ENCODE peak calls at places on chromosomes 12 and 14, in seven cellular contexts. One of them, this sample, is unnamed. For H3K27me3, the result is how much of the 10 kb centered on the place peaks cover.

GRCh38 chr12:89578499-89578898 is 52.7 kb upstream of the POC1B start:
- DNase-seq in endothelial cell of umbilical vein: no peak
- DNase-seq in lung: no peak
- DNase-seq in MM.1S: no peak
- DNase-seq in PC-9: no peak
- DNase-seq in uterus: no peak
- DNase-seq in CD4-positive, alpha-beta T cell: no peak
- DNase-seq in this sample: no peak

GRCh38 chr12:124549629-124550028 is 17.8 kb downstream of the NCOR2 start:
- DNase-seq in endothelial cell of umbilical vein: no peak
- DNase-seq in lung: no peak
- DNase-seq in MM.1S: no peak
- DNase-seq in PC-9: no peak
- DNase-seq in uterus: no peak
- DNase-seq in CD4-positive, alpha-beta T cell: no peak
- DNase-seq in this sample: no peak

GRCh38 chr12:78887008-78887407 is 22.4 kb downstream of the SYT1 start:
- DNase-seq in endothelial cell of umbilical vein: peak
- DNase-seq in lung: no peak
- DNase-seq in MM.1S: no peak
- DNase-seq in PC-9: peak
- DNase-seq in uterus: no peak
- DNase-seq in CD4-positive, alpha-beta T cell: no peak
- DNase-seq in this sample: no peak

GRCh38 chr12:29316772-29317171 is 64.2 kb downstream of the ERGIC2 start:
- DNase-seq in endothelial cell of umbilical vein: no peak
- DNase-seq in lung: no peak
- DNase-seq in MM.1S: no peak
- DNase-seq in PC-9: peak
- DNase-seq in uterus: no peak
- DNase-seq in CD4-positive, alpha-beta T cell: no peak
- DNase-seq in this sample: no peak

GRCh38 chr12:106918746-106919145 is 37.0 kb upstream of the TMEM263 start:
- DNase-seq in endothelial cell of umbilical vein: peak
- DNase-seq in lung: no peak
- DNase-seq in MM.1S: peak
- DNase-seq in PC-9: no peak
- DNase-seq in uterus: no peak
- DNase-seq in CD4-positive, alpha-beta T cell: no peak
- DNase-seq in this sample: no peak

GRCh38 chr14:39483682-39484081 is 51.4 kb upstream of the FBXO33 start:
- DNase-seq in endothelial cell of umbilical vein: no peak
- DNase-seq in lung: no peak
- DNase-seq in MM.1S: no peak
- DNase-seq in PC-9: no peak
- DNase-seq in uterus: no peak
- DNase-seq in CD4-positive, alpha-beta T cell: no peak
- DNase-seq in this sample: no peak

GRCh38 chr12:14416658-14417057 is 51.2 kb downstream of the ATF7IP start:
- DNase-seq in endothelial cell of umbilical vein: peak
- DNase-seq in lung: no peak
- DNase-seq in MM.1S: peak
- DNase-seq in PC-9: peak
- DNase-seq in uterus: no peak
- DNase-seq in CD4-positive, alpha-beta T cell: no peak
- DNase-seq in this sample: peak

GRCh38 chr12:46983959-46984833 is 95.2 kb upstream of the PCED1B start:
- DNase-seq in endothelial cell of umbilical vein: peak
- DNase-seq in lung: no peak
- DNase-seq in MM.1S: peak
- DNase-seq in PC-9: peak
- DNase-seq in uterus: no peak
- DNase-seq in CD4-positive, alpha-beta T cell: peak
- DNase-seq in this sample: peak

GRCh38 chr12:15756822-15757221 is 32.4 kb downstream of the EPS8 start:
- DNase-seq in endothelial cell of umbilical vein: no peak
- DNase-seq in lung: no peak
- DNase-seq in MM.1S: no peak
- DNase-seq in PC-9: no peak
- DNase-seq in uterus: no peak
- DNase-seq in CD4-positive, alpha-beta T cell: no peak
- DNase-seq in this sample: no peak

GRCh38 chr14:101058571-101058970 is 155.0 kb upstream of the RTL1 start:
- DNase-seq in endothelial cell of umbilical vein: peak
- DNase-seq in lung: no peak
- DNase-seq in MM.1S: no peak
- DNase-seq in PC-9: no peak
- DNase-seq in uterus: no peak
- DNase-seq in CD4-positive, alpha-beta T cell: no peak
- DNase-seq in this sample: no peak

GRCh38 chr14:88210426-88210825 is 112.6 kb downstream of the KCNK10 start:
- DNase-seq in endothelial cell of umbilical vein: no peak
- DNase-seq in lung: no peak
- DNase-seq in MM.1S: no peak
- DNase-seq in PC-9: no peak
- DNase-seq in uterus: no peak
- DNase-seq in CD4-positive, alpha-beta T cell: no peak
- DNase-seq in this sample: no peak

DNA sequence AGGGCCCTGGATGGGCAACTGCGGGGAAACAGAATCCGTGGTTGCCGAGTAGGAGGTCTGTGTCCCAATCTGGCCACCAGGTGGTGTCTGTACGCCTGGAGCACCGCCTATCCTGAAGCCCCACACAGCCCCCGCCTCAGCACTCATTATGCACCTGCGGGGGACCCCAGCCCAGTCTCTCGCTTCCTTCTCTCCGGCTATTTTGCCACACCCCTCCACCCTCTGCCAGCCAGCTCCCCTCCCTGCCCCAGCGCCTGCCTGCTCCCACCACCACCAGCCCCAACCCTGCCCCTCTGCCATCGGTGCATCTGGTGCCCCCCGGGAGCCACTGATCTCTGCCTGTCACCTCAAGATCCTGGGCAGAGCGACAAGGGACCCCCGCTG is 2.2 kb upstream of the NXPH4 start:
- DNase-seq in endothelial cell of umbilical vein: peak
- DNase-seq in lung: peak
- DNase-seq in MM.1S: peak
- DNase-seq in PC-9: peak
- DNase-seq in uterus: peak
- DNase-seq in CD4-positive, alpha-beta T cell: peak
- DNase-seq in this sample: peak
- H3K27me3 ChIP-seq in endothelial cell of umbilical vein: half or more
- H3K27me3 ChIP-seq in lung: under half
- H3K27me3 ChIP-seq in MM.1S: half or more
- H3K27me3 ChIP-seq in PC-9: under half
- H3K27me3 ChIP-seq in uterus: under half
- H3K27me3 ChIP-seq in CD4-positive, alpha-beta T cell: half or more
- H3K27me3 ChIP-seq in this sample: under half

DNA sequence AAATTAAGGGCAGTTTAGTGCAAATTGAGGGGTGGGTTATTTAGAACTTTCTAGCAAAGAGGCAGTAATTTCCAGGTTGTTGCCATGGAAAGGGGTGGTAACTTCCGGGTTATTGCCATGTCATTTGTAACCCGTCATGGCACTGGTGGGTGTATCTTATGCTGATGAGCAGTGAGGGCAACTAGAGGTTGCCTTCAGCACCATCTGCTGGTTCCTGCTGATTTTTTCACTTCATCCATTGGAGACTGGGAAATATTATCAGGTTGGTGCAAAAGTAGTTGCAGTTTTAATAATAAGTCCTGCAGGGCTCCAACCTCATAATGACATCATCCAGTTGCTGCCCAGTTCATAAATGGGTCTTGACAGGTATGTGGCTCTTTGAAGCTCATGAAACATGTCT is 24.4 kb upstream of the SERPINA4 start:
- DNase-seq in endothelial cell of umbilical vein: no peak
- DNase-seq in lung: no peak
- DNase-seq in MM.1S: no peak
- DNase-seq in PC-9: no peak
- DNase-seq in uterus: no peak
- DNase-seq in CD4-positive, alpha-beta T cell: no peak
- DNase-seq in this sample: no peak
- TF ChIP-seq CTCF in endothelial cell of umbilical vein: no peak
- TF ChIP-seq CTCF in lung: no peak
- TF ChIP-seq CTCF in MM.1S: no peak
- TF ChIP-seq CTCF in PC-9: no peak
- TF ChIP-seq CTCF in uterus: no peak
- TF ChIP-seq CTCF in CD4-positive, alpha-beta T cell: no peak
- TF ChIP-seq CTCF in this sample: no peak

DNA sequence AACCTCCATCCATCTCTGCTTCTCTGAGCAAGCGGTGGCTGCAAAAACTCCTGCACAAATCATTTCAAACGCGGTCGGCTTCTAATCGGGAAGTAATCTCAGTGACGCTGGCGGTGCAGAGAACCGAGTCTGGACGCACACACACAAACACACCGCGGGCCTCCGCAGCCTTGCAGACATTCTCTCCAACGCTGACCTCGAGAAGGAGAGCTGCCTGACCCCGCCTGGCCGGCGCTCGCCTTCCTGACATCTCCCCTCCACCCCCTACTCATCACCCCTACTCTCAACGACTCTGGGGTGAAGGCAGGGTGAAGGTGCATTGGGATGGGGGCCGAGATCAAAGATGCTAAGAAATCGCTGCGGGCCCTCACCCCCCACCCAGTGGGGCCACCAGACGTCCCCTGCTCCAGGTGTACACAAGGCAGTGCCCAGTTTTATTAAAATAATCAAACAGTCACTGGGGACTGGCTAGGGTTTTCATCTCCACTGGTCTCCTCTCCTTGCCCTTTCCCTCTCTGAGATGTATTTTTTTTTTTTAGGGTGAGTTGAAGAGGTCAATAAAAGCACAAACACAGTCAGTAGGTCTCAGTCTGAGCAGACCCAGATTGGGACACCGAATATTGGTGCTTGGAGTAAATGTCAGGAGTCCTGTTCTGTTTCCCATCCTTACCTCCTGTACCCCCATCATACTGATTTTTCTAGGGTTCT is 536 bp upstream of the TBX5 start:
- DNase-seq in endothelial cell of umbilical vein: no peak
- DNase-seq in lung: no peak
- DNase-seq in MM.1S: no peak
- DNase-seq in PC-9: no peak
- DNase-seq in uterus: no peak
- DNase-seq in CD4-positive, alpha-beta T cell: no peak
- DNase-seq in this sample: no peak
- H3K27me3 ChIP-seq in endothelial cell of umbilical vein: half or more
- H3K27me3 ChIP-seq in lung: under half
- H3K27me3 ChIP-seq in MM.1S: under half
- H3K27me3 ChIP-seq in PC-9: half or more
- H3K27me3 ChIP-seq in uterus: under half
- H3K27me3 ChIP-seq in CD4-positive, alpha-beta T cell: half or more
- H3K27me3 ChIP-seq in this sample: under half

GRCh38 chr12:1540690-1541089 is 53.7 kb downstream of the FBXL14 start:
- DNase-seq in endothelial cell of umbilical vein: no peak
- DNase-seq in lung: no peak
- DNase-seq in MM.1S: no peak
- DNase-seq in PC-9: peak
- DNase-seq in uterus: no peak
- DNase-seq in CD4-positive, alpha-beta T cell: no peak
- DNase-seq in this sample: no peak

GRCh38 chr12:1546931-1547640 is 47.3 kb downstream of the FBXL14 start:
- DNase-seq in endothelial cell of umbilical vein: no peak
- DNase-seq in lung: no peak
- DNase-seq in MM.1S: no peak
- DNase-seq in PC-9: no peak
- DNase-seq in uterus: no peak
- DNase-seq in CD4-positive, alpha-beta T cell: no peak
- DNase-seq in this sample: no peak

GRCh38 chr12:1542599-1542998 is 51.8 kb downstream of the FBXL14 start:
- DNase-seq in endothelial cell of umbilical vein: no peak
- DNase-seq in lung: no peak
- DNase-seq in MM.1S: no peak
- DNase-seq in PC-9: no peak
- DNase-seq in uterus: no peak
- DNase-seq in CD4-positive, alpha-beta T cell: no peak
- DNase-seq in this sample: no peak

DNA sequence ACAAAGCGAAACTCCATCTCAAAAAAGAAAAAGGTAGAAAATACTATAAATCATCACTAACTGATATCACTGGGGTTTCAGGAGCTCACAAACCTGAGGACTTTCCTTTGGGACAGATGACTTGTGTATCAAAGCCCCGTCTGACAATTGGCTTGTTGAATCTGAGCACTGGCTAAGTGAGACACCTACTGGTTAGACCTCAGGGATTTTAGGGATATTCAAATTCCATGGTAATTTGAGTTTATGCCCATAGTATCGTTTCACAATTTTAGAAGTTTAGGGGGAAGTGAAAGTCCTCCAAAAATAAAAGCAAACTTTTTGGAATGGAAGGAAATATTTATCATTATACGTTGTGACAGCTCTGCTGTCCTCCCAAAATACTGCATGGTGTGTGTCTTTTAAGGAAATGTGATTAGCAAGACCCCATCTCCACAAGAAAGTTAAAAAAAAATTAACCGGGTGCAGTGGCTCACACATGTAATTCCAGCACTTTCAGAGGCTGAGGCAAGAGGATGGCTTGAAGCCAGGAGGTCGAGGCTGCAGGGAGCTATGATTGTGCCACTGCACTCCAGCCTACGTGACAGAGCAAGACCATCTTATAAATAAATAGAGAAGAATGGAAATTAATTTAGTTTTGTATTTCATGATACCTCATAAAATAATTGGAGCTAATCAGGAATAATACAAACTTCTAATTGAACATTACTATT is 49.2 kb downstream of the FBXL14 start:
- DNase-seq in endothelial cell of umbilical vein: peak
- DNase-seq in lung: no peak
- DNase-seq in MM.1S: no peak
- DNase-seq in PC-9: no peak
- DNase-seq in uterus: no peak
- DNase-seq in CD4-positive, alpha-beta T cell: no peak
- DNase-seq in this sample: no peak
- TF ChIP-seq CTCF in endothelial cell of umbilical vein: peak
- TF ChIP-seq CTCF in lung: no peak
- TF ChIP-seq CTCF in MM.1S: no peak
- TF ChIP-seq CTCF in PC-9: peak
- TF ChIP-seq CTCF in uterus: no peak
- TF ChIP-seq CTCF in CD4-positive, alpha-beta T cell: no peak
- TF ChIP-seq CTCF in this sample: peak

DNA sequence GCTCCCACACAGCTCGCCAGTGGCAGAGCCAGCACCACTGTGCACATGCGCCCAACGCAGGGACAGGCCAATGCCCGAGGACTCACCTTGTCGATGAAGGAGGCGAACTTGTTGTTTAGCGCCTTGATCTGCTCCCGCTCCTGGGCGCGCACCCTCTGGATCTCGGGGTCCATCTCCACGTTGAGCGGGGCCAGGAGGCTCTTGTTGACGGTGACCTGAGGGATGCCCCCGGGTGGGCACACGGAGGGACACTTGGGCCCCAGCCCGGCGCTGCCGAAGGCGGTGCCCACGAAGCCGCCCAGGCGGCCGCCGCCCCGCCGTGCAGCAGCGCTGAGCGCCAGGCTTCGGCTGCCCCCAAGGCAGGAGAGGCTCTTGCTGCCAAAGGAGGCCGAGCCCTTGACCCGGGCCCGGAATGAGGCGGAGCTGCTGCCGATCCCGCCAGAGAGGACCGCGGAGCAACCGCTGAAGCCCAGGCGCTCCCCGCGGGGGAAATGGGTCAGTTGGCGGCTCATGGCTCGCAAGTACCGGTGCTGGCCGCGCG is at the start of gene KRT72:
- DNase-seq in endothelial cell of umbilical vein: no peak
- DNase-seq in lung: no peak
- DNase-seq in MM.1S: no peak
- DNase-seq in PC-9: no peak
- DNase-seq in uterus: no peak
- DNase-seq in CD4-positive, alpha-beta T cell: no peak
- DNase-seq in this sample: no peak
- H3K27me3 ChIP-seq in endothelial cell of umbilical vein: under half
- H3K27me3 ChIP-seq in lung: under half
- H3K27me3 ChIP-seq in MM.1S: half or more
- H3K27me3 ChIP-seq in PC-9: under half
- H3K27me3 ChIP-seq in uterus: under half
- H3K27me3 ChIP-seq in CD4-positive, alpha-beta T cell: under half
- H3K27me3 ChIP-seq in this sample: under half

This sample was measured in AG04450.